ENCODE peak calls at places on chromosome 2, in four cellular contexts. M, B, I and D are unnamed samples.

GRCh38 chr2:15094161-15094560 is 461.6 kb downstream of the LRATD1 start:
- DNase-seq in M (no peak), B (no peak), I (no peak), D (no peak)

GRCh38 chr2:157329524-157329923 is 3.9 kb upstream of the ERMN start:
- DNase-seq in M (no peak), B (no peak), I (no peak), D (no peak)

GRCh38 chr2:52976132-52976949 is 791.3 kb upstream of the CHAC2 start:
- DNase-seq in M (no peak), B (no peak), I (no peak), D (peak; percentile 14)

GRCh38 chr2:28567076-28567471 is 71.2 kb downstream of the PLB1 start:
- DNase-seq in M (no peak), B (no peak), I (no peak), D (no peak)

GRCh38 chr2:65390134-65390533 is 42.3 kb downstream of the SPRED2 start:
- DNase-seq in M (no peak), B (no peak), I (no peak), D (no peak)

GRCh38 chr2:84885111-84885510 is 4.2 kb upstream of the TRABD2A start:
- DNase-seq in M (no peak), B (no peak), I (no peak), D (no peak)

GRCh38 chr2:104452558-104452957 is 401.4 kb upstream of the POU3F3 start:
- DNase-seq in M (no peak), B (no peak), I (no peak), D (no peak)

GRCh38 chr2:216839626-216840132 is 20.2 kb downstream of the TNP1 start:
- DNase-seq in M (no peak), B (no peak), I (no peak), D (no peak)

GRCh38 chr2:147099845-147100244 is 745.0 kb upstream of the ACVR2A start:
- DNase-seq in M (no peak), B (no peak), I (no peak), D (peak; percentile 3)

GRCh38 chr2:100237770-100238169 is 84.5 kb downstream of the LONRF2 start:
- DNase-seq in M (no peak), B (no peak), I (no peak), D (no peak)